ENCODE peak calls at places on chromosomes 7 and 10, in five cellular contexts. G is caudate nucleus, V is Panc1, Q is breast epithelium, S is AG04450. J is an unnamed sample.

GRCh38 chr7:151394076-151395035 is 15.5 kb downstream of the WDR86 start:
- DNase-seq in Q (no peak), S (no peak), V (no peak), G (no peak), J (no peak)

GRCh38 chr10:70265032-70265689 is 18.6 kb downstream of the NPFFR1 start:
- DNase-seq in G (no peak), Q (no peak), V (no peak), S (no peak), J (no peak)

GRCh38 chr10:103682631-103683030 is 172.7 kb downstream of the SH3PXD2A start:
- DNase-seq in V (no peak), Q (no peak), G (no peak), S (no peak), J (no peak)

GRCh38 chr7:36153571-36154097 is 580 bp downstream of the EEPD1 start:
- DNase-seq in S (no peak), G (no peak), Q (no peak), V (no peak), J (no peak)

GRCh38 chr7:3033581-3033980 is 10.1 kb downstream of the CARD11 start:
- DNase-seq in S (no peak), Q (no peak), G (no peak), V (no peak), J (no peak)

GRCh38 chr7:727104-727805 is at the start of gene PRKAR1B:
- DNase-seq in S (no peak), V (no peak), G (no peak), Q (no peak), J (no peak)

GRCh38 chr7:157907998-157908782 is 571.4 kb downstream of the DNAJB6 start:
- DNase-seq in V (no peak), Q (no peak), G (peak), S (no peak), J (no peak)

GRCh38 chr7:108135446-108136190 is 5.5 kb upstream of the LAMB4 start:
- DNase-seq in G (no peak), V (no peak), S (no peak), Q (no peak), J (no peak)

GRCh38 chr7:51242007-51242691 is 74.5 kb downstream of the COBL start:
- DNase-seq in G (no peak), V (no peak), Q (no peak), S (no peak), J (no peak)

GRCh38 chr10:110394898-110395297 is 90.2 kb upstream of the SMNDC1 start:
- DNase-seq in S (no peak), G (no peak), V (no peak), Q (no peak), J (no peak)

GRCh38 chr7:142412551-142413193 is 154.8 kb upstream of the PRSS58 start:
- DNase-seq in S (no peak), Q (no peak), V (peak), G (no peak), J (no peak)

GRCh38 chr7:125878990-125879389 is 949.4 kb upstream of the POT1 start:
- DNase-seq in V (no peak), G (no peak), S (no peak), Q (no peak), J (no peak)

GRCh38 chr10:121708921-121709625 is 110.8 kb upstream of the FGFR2 start:
- DNase-seq in V (no peak), Q (no peak), S (no peak), G (no peak), J (no peak)

GRCh38 chr7:44217852-44218402 is 17.1 kb downstream of the YKT6 start:
- DNase-seq in G (no peak), Q (no peak), S (no peak), V (no peak), J (peak)

DNA sequence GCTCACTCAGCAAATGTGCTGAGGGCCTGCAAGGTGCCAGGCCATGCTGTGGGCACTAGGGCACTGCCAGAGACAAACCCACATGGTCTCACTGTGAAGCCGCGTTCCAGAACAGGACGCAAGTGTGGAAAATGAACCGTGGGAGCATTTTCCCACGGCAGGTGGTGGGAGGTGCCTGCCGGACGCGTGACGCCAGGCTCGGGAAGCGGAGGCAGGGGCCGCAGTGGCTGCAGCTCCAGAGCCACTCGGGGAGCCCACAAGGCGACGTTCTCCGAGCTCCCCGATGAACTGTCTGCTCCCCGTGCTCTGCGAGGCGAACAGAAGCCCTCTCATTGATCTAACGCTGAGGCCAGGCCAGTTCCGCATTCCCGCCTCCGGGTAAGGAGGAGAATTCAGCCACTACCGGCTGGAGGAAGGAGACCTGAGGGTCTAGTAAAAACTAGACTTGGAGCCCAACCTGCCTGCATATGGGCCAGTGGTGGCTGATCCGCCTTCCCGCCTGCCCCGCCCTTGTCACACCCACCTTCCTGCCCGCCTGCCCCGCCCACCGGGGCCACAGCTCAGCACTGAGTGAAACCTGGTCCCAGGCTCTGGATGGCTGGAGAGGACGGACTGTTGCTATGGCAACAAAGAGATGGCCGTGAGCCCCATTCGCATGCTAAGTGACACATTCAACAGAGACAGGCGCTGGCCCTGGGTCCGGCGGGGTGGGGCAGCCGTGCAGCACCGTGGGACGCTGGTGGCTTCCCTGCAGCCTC is 13.2 kb downstream of the ADGRA1 start:
- DNase-seq in G (no peak), V (no peak), S (no peak), Q (no peak), J (no peak)
- H3K27ac ChIP-seq in G (no peak), V (no peak), S (no peak), Q (no peak), J (no peak)

DNA sequence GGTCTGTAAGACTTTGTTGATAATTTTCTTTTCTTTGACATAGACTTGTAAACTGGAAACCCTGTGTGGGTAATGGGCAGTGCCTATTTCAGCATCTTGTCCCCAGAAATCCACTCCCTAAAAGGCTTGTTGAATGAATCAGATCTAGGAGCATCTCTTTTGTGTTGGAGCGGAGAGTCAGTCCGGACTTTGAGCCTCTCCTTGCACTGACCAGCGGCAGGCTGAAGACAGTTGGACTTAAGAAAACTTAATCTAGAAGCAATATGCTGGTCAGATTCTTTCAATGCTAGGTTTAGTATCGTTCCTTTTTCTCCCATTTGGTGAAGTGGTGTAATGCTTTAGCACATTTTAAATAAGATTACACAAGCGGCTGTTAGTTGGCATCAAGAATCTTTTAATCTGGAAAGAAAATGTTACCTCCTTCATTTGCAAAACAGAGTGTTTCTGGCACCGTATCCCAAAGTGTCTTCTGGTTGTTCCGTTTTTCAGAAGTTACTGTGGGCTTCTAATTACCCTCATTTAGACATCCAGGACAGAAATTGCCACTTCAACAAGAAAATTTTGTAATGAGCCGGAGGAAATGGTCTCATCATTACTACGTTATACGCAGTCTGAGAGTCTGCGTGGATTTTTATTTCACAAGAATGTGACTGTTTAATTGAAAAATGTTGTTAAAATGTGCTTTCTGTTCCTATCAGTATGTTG is 74.7 kb downstream of the CUX1 start:
- DNase-seq in Q (no peak), G (no peak), V (no peak), S (no peak), J (no peak)
- H3K27ac ChIP-seq in Q (no peak), G (no peak), V (no peak), S (no peak), J (peak)

DNA sequence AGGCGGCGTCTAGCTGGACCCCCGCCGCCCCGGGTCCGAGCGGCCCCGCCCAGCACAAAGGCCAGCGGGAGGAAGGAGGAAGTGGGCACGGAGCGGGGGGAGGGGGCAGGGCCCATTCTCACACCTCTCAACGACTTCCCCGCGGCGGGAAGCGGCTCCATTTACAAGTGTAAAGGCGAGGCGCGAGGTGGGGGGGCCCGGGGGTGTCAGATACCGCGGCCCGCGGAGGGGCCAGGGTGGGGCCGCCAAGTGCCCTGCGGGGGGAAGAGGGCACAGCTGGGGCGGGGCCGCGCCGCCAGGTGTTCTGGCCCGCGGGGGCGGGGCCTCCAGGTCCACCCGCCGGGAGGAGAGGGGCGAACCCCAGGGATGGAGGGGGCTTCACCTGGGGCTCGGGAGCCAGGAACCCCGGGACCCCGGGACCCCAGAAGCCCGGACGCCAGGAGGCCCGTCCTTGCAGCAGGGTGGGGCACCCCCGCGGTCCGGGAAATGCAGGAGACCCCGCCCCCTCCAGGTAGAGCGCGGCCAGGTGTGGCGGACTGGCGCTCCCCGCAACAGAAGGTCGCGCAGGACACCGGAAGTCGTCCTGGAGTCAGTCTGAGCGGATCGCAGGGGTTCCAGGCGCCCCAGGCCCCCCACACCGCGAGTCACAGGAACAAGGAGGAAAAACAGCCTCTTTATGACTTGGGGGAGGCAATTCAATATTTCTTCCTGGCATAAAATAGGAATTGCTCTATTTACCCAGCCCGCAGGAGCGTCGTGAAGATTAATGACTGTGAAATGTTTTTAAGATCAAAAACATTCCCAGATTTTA is 8.3 kb downstream of the CTBP2 start:
- DNase-seq in S (no peak), G (no peak), Q (no peak), V (no peak), J (peak)
- H3K27ac ChIP-seq in S (no peak), G (peak), Q (peak), V (peak), J (peak)

DNA sequence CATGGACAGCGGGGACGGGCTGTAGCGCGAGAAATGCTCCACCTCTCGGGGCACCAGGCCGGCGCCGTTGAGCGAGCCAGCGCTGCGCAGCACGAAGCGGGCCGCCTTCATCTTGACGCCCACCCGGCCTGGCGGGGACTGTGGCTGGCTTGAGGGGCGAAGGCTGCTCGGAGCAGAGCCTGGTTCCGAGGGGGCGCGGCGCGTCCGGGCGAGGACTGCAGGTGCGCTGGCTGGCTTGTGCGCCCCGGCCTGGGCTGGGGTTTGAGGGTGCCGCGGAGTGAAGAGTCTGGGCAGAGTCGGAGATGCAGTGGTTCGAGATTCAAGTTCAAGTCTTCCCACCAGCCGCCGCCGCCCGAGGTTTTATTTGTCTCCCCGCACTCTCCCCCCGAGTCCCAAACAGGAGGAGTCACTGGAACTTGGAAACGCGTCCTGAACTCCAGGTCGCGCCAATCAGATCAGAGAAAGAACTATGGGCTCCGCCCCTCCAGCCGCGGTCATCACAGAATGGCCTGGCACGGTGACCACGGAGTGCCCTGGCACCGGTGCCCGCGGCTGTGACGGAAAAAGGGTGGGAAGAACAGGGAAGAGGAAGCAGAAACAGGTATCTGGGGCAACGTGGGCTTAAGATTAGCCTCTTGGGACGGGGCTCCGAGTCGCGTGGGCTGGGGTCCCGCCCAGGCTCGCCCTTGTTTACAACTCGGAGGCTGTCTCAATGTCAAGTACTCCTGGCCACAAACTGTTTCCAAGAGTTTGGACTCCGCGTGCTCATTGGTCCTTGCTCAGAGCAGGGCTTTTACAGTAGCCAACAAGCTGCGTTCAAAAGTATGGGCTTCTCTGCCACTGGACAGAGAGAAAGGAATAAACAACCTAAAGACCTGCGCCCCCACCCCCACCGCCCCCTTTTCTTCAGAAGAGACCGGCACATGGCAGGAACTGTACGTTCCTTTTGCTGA is at the start of gene PDK4:
- DNase-seq in S (no peak), V (peak), G (peak), Q (peak), J (peak)
- H3K27ac ChIP-seq in S (no peak), V (no peak), G (peak), Q (peak), J (peak)

GRCh38 chr10:35765039-35765662 is 123.1 kb upstream of the FZD8 start:
- DNase-seq in Q (no peak), V (no peak), S (no peak), G (no peak), J (no peak)
- H3K27ac ChIP-seq in Q (no peak), V (no peak), S (no peak), G (no peak), J (no peak)

DNA sequence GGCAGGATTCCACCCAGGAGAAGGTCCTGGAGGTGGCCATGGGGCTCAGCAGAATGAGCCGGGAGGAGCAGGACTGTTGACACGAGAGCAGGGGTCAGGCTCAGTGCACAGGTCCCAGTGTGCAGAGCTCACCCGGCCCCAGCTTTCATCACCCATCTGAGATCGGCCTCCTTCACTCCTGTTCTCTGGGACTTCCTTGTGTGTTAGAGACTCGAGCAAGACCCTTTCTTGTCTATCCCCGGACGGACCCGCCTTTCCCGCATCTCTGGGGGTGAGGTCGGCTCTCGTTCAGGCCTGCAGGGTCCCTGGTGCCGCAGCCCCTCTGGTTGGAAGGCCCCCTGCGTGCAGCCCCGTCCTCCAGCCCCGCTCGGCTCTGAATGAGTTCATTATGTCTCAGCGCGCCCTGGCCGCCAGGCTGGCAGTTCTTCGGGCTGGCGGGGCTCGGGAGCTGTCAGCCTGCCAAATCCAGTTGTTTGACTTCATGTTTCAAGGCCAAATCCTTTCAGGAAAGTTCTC is 127.9 kb downstream of the LHPP start:
- DNase-seq in S (no peak), G (peak), Q (no peak), V (no peak), J (no peak)
- H3K27ac ChIP-seq in S (no peak), G (peak), Q (no peak), V (no peak), J (peak)

GRCh38 chr7:24656608-24657007 is 83.4 kb downstream of the PALS2 start:
- DNase-seq in Q (no peak), V (no peak), S (no peak), G (no peak), J (no peak)

GRCh38 chr7:24654305-24654704 is 81.1 kb downstream of the PALS2 start:
- DNase-seq in Q (no peak), G (no peak), S (no peak), V (no peak), J (no peak)

GRCh38 chr7:24652551-24652950 is 79.3 kb downstream of the PALS2 start:
- DNase-seq in S (no peak), G (no peak), V (no peak), Q (no peak), J (no peak)

GRCh38 chr7:24657980-24658379 is 84.7 kb downstream of the PALS2 start:
- DNase-seq in V (no peak), G (no peak), Q (no peak), S (no peak), J (no peak)

DNA sequence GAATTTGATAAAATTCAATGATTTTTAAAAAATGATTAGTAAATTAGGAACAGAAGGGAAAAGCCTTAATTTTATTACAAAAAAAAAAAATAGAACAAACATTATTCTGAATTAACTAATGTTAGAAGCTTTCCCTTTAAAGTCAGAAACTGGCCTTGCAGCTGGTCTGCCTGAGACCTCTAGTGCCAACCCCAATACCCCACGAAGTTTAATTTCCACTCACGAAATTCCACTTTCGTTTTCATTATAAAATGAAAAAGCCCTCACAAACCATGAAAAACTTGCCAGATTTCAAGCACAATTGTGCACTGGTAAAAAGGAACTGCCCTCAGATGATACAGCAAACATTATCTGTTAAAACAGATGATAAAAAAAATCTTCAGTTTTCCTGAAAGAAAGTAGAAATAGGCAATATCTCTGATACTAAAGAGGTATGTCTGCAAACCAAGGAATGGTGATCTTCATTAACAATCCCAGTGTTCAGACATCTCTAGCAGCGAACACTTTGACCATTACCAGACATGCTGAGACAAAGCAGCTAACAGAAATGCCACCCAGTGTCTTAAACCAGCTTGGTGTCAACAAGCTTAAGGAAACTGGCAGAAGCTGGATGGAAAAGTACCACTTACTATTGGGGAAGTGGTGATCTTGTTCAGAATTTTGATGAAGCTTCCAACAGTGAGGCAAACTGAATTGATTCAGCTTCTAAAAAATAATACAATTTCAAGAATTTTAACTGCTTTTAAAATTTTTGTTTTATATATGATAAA is 80.2 kb downstream of the PALS2 start:
- DNase-seq in S (no peak), Q (peak), V (no peak), G (no peak), J (no peak)
- H3K27ac ChIP-seq in S (no peak), Q (peak), V (peak), G (peak), J (no peak)

GRCh38 chr7:16479587-16479986 is 14.0 kb upstream of the SOSTDC1 start:
- DNase-seq in S (no peak), V (no peak), Q (no peak), G (no peak), J (no peak)

DNA sequence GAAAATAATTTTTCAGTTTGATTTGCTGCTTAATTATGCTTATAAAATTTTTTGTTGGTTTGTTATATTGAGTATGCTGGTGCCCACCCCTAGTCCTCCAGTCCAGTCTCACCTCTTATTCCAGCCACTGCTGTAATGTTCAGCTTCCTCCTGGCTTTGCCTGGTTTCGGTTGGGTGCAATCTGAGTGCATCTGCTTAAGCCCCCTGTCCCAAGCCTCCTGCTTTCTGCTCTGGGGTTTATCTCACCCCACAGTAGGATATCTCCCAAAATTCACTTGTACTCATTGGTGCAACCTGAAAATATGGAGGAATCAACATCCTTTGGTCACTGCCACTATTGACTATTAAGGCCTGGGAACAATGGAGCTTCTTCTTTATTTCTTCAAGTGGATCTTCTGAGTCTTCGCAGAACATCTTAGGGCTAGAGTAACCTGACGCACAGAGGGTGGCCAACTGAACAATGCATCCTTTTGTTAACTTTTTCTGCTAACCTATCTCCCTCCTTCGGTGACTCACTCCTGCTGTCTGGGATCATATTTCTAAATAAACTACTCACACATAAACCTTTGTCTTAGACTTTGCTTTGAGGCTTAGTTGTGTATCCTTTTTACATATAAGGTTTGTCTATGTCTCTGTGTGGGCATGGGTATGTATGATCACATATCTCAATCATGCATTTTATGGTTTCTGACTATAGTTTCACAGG is 19.1 kb upstream of the SOSTDC1 start:
- DNase-seq in G (no peak), V (peak), Q (peak), S (peak), J (no peak)
- H3K27ac ChIP-seq in G (no peak), V (no peak), Q (peak), S (no peak), J (no peak)